ENCODE peak calls at places on chromosomes 11 and 22, in four cellular contexts. One of them, this sample, is unnamed.

GRCh38 chr11:9193316-9193715 is 71.8 kb downstream of the DENND5A start:
- DNase-seq in A549: no peak
- DNase-seq in GM12878: no peak
- DNase-seq in HepG2: no peak
- DNase-seq in this sample: no peak

GRCh38 chr22:23534851-23535717 is 45.0 kb downstream of the IGLL1 start:
- DNase-seq in A549: no peak
- DNase-seq in GM12878: no peak
- DNase-seq in HepG2: no peak
- DNase-seq in this sample: no peak

GRCh38 chr11:15941206-15941770 is 415.1 kb downstream of the SOX6 start:
- DNase-seq in A549: no peak
- DNase-seq in GM12878: no peak
- DNase-seq in HepG2: no peak
- DNase-seq in this sample: peak

GRCh38 chr11:19380375-19380774 is 139.6 kb upstream of the E2F8 start:
- DNase-seq in A549: peak
- DNase-seq in GM12878: no peak
- DNase-seq in HepG2: no peak
- DNase-seq in this sample: no peak

GRCh38 chr11:61923166-61924015 is 6.0 kb upstream of the RAB3IL1 start:
- DNase-seq in A549: no peak
- DNase-seq in GM12878: no peak
- DNase-seq in HepG2: peak
- DNase-seq in this sample: peak

GRCh38 chr22:25764270-25765015 is 22.5 kb downstream of the MYO18B start:
- DNase-seq in A549: no peak
- DNase-seq in GM12878: no peak
- DNase-seq in HepG2: no peak
- DNase-seq in this sample: peak

GRCh38 chr11:130434521-130435223 is 6.3 kb upstream of the ADAMTS8 start:
- DNase-seq in A549: peak
- DNase-seq in GM12878: peak
- DNase-seq in HepG2: peak
- DNase-seq in this sample: peak

GRCh38 chr11:27319065-27319464 is 44.0 kb downstream of the CCDC34 start:
- DNase-seq in A549: peak
- DNase-seq in GM12878: peak
- DNase-seq in HepG2: peak
- DNase-seq in this sample: no peak

GRCh38 chr11:60910711-60911366 is 3.1 kb upstream of the TMEM109 start:
- DNase-seq in A549: no peak
- DNase-seq in GM12878: no peak
- DNase-seq in HepG2: no peak
- DNase-seq in this sample: no peak

GRCh38 chr22:39966522-39966921 is 6.3 kb downstream of the TMA7B start:
- DNase-seq in A549: no peak
- DNase-seq in GM12878: no peak
- DNase-seq in HepG2: no peak
- DNase-seq in this sample: no peak

DNA sequence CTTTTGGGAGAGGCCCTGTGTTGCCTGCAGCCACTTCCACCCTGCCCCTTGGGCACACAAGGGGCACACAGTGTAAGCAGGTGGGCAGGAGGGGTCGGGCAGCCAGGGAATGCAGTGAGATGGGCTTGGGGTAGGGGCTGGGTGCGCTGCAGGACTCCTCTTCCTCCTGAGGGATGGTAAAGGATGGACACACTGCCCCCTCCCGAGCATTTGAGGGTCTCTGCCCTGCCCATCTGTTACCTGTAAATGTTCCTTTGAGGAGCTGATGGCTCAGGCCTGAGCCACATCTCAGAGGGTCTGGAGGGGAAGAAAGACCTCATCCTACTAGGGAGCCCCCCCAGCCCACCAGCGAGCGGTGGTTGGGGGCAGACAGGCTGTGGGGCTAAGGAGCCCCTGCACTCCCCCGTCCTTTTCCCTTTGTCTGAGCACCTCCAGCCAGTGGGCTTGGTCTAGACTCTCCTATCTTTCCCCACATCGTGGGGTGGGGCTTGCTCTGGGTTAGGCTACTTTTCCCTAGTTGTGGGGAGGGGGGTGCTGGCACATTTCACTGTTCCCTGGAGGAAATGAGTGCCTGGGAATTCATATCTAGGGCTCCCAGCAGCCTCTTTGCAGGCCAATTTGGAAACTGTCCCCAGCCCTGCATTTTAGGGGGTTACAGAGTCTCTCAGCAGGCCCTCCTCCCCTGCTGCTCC is 1.7 kb upstream of the TSSC4 start:
- DNase-seq in A549: no peak
- DNase-seq in GM12878: no peak
- DNase-seq in HepG2: no peak
- DNase-seq in this sample: peak
- TF ChIP-seq POLR2AphosphoS2 in A549: no peak
- TF ChIP-seq POLR2AphosphoS2 in GM12878: no peak
- TF ChIP-seq POLR2AphosphoS2 in HepG2: no peak
- TF ChIP-seq POLR2AphosphoS2 in this sample: no peak

DNA sequence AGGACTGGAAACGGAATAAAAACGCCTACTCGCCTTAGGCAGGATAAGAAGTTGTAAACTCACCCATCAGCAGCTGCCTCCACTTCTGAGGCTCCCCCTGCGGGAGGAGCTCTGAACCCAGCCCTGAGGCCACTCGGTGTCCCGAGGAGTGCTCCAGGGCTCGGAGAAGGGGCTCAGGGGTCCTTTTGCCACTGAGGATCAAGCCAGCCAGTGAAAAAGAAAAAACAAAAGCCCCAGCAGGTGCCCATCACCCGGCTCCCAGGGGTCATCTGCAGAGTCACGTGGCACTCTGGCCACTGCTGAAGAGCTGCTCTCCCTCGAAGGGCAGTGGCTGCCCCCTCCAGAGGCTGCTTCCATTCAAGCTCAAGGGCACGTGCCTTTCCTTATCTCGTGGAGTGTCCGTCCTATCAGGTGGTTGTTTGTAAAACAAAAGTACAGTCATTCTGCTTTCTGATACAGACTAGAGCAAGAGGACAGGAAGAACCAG is 29.0 kb downstream of the NUP50 start:
- DNase-seq in A549: no peak
- DNase-seq in GM12878: no peak
- DNase-seq in HepG2: peak
- DNase-seq in this sample: peak
- TF ChIP-seq POLR2AphosphoS2 in A549: no peak
- TF ChIP-seq POLR2AphosphoS2 in GM12878: no peak
- TF ChIP-seq POLR2AphosphoS2 in HepG2: no peak
- TF ChIP-seq POLR2AphosphoS2 in this sample: no peak

DNA sequence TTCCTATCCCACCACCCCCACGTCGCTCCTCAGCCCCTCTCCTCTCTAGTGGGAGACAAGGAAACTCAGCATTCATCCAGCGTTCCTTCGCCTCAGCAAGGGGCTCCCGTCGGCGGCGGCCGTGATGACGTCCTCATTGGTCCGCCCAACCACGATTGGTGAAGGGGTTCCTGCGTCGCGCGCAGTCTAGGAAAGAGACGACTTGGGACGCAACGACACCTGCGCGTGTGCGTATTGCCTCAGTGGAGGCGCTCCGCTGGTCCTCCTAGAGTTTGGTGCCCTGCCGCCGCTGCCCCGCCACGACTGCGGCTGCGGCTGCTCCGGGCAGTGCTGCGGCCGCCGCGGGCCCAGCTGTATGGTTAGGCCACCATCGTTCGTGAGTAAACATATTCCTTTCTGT is 56.6 kb downstream of the CCDC81 start:
- DNase-seq in A549: no peak
- DNase-seq in GM12878: no peak
- DNase-seq in HepG2: no peak
- DNase-seq in this sample: no peak
- TF ChIP-seq POLR2AphosphoS2 in A549: no peak
- TF ChIP-seq POLR2AphosphoS2 in GM12878: no peak
- TF ChIP-seq POLR2AphosphoS2 in HepG2: no peak
- TF ChIP-seq POLR2AphosphoS2 in this sample: no peak

GRCh38 chr22:37260939-37261338 is 16.9 kb upstream of the RAC2 start:
- DNase-seq in A549: peak
- DNase-seq in GM12878: no peak
- DNase-seq in HepG2: peak
- DNase-seq in this sample: peak
- TF ChIP-seq POLR2AphosphoS2 in A549: no peak
- TF ChIP-seq POLR2AphosphoS2 in GM12878: no peak
- TF ChIP-seq POLR2AphosphoS2 in HepG2: no peak
- TF ChIP-seq POLR2AphosphoS2 in this sample: no peak

DNA sequence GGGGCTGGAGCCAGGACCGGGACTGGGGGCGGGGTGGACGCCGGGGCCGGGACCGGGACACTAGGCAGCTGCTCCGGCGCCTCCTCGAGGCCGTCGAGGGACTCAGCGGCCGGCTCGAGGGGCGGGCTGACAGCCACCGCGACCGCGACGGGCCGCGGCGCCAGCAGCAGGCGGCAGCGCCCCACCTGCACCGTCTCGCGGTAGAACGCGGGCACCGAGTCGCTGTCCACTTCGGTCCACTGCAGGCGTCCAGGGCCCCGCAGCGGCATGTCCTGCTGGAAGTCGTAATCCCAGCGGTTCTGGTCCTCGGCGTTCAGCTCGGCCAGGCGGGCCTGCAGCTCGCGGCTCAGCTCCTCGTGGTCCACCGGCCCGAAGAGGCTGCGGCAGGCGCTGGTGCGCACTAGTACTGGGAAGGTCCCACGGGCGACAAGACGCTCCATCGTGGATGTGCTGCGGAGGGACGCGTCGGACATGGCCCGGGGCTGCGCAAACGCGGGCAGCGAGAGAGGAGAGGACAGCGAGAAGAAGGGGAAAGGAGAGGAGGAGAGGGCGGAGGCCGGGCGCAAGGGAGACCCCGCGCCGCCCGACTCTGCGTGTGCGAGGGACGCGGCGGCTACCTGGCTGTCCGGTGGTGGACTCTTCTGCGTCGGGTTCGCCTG is 429 bp downstream of the CDKN1C start:
- DNase-seq in A549: no peak
- DNase-seq in GM12878: no peak
- DNase-seq in HepG2: no peak
- DNase-seq in this sample: peak
- TF ChIP-seq POLR2AphosphoS2 in A549: no peak
- TF ChIP-seq POLR2AphosphoS2 in GM12878: no peak
- TF ChIP-seq POLR2AphosphoS2 in HepG2: no peak
- TF ChIP-seq POLR2AphosphoS2 in this sample: no peak

This sample was measured in K562.